ENCODE peak calls at places on chromosomes 4 and X, in eight cellular contexts. One of them, this sample, is unnamed.

GRCh38 chr4:3863841-3864734 is 97.9 kb downstream of the ADRA2C start:
- DNase-seq in K562: no peak
- DNase-seq in A673: no peak
- DNase-seq in lower lobe of right lung: peak
- DNase-seq in aorta: peak
- DNase-seq in iPS DF 6.9: no peak
- DNase-seq in endodermal cell: peak
- DNase-seq in left ventricle myocardium inferior: no peak
- DNase-seq in this sample: no peak

GRCh38 chr4:104279744-104280143 is 214.9 kb downstream of the CXXC4 start:
- DNase-seq in iPS DF 6.9: no peak
- DNase-seq in endodermal cell: no peak
- DNase-seq in K562: no peak
- DNase-seq in aorta: no peak
- DNase-seq in lower lobe of right lung: no peak
- DNase-seq in A673: no peak
- DNase-seq in left ventricle myocardium inferior: no peak
- DNase-seq in this sample: no peak

GRCh38 chr4:146640459-146641061 is 1.9 kb downstream of the POU4F2 start:
- DNase-seq in A673: no peak
- DNase-seq in lower lobe of right lung: no peak
- DNase-seq in iPS DF 6.9: no peak
- DNase-seq in left ventricle myocardium inferior: no peak
- DNase-seq in endodermal cell: peak
- DNase-seq in aorta: no peak
- DNase-seq in K562: no peak
- DNase-seq in this sample: no peak

GRCh38 chrX:108699368-108699767 is 37.0 kb downstream of the IRS4 start:
- DNase-seq in iPS DF 6.9: peak
- DNase-seq in endodermal cell: no peak
- DNase-seq in lower lobe of right lung: no peak
- DNase-seq in A673: peak
- DNase-seq in K562: peak
- DNase-seq in aorta: no peak
- DNase-seq in left ventricle myocardium inferior: no peak
- DNase-seq in this sample: no peak

GRCh38 chr4:140944539-140944938 is 188.4 kb upstream of the TBC1D9 start:
- DNase-seq in aorta: no peak
- DNase-seq in lower lobe of right lung: no peak
- DNase-seq in A673: no peak
- DNase-seq in iPS DF 6.9: no peak
- DNase-seq in left ventricle myocardium inferior: no peak
- DNase-seq in endodermal cell: no peak
- DNase-seq in K562: no peak
- DNase-seq in this sample: no peak

GRCh38 chrX:71992711-71993110 is 82.1 kb downstream of the NHSL2 start:
- DNase-seq in iPS DF 6.9: no peak
- DNase-seq in endodermal cell: peak
- DNase-seq in left ventricle myocardium inferior: no peak
- DNase-seq in lower lobe of right lung: no peak
- DNase-seq in aorta: no peak
- DNase-seq in A673: no peak
- DNase-seq in K562: no peak
- DNase-seq in this sample: no peak

GRCh38 chr4:184368290-184368689 is 106.1 kb downstream of the IRF2 start:
- DNase-seq in aorta: no peak
- DNase-seq in K562: no peak
- DNase-seq in left ventricle myocardium inferior: no peak
- DNase-seq in lower lobe of right lung: no peak
- DNase-seq in A673: no peak
- DNase-seq in endodermal cell: peak
- DNase-seq in iPS DF 6.9: no peak
- DNase-seq in this sample: no peak

GRCh38 chr4:34932591-34932990 is 1311.7 kb downstream of the ARAP2 start:
- DNase-seq in iPS DF 6.9: no peak
- DNase-seq in K562: no peak
- DNase-seq in endodermal cell: no peak
- DNase-seq in A673: no peak
- DNase-seq in aorta: no peak
- DNase-seq in lower lobe of right lung: no peak
- DNase-seq in left ventricle myocardium inferior: no peak
- DNase-seq in this sample: no peak

GRCh38 chrX:46758163-46758955 is 559 bp downstream of the SLC9A7 start:
- DNase-seq in K562: no peak
- DNase-seq in endodermal cell: no peak
- DNase-seq in A673: no peak
- DNase-seq in iPS DF 6.9: no peak
- DNase-seq in lower lobe of right lung: no peak
- DNase-seq in left ventricle myocardium inferior: no peak
- DNase-seq in aorta: no peak
- DNase-seq in this sample: peak

GRCh38 chrX:149259241-149259640 is 245.9 kb downstream of the IDS start:
- DNase-seq in lower lobe of right lung: no peak
- DNase-seq in endodermal cell: no peak
- DNase-seq in K562: no peak
- DNase-seq in aorta: no peak
- DNase-seq in left ventricle myocardium inferior: no peak
- DNase-seq in iPS DF 6.9: no peak
- DNase-seq in A673: no peak
- DNase-seq in this sample: no peak

GRCh38 chrX:134821370-134821769 is 163.1 kb upstream of the PLAC1 start:
- DNase-seq in endodermal cell: peak
- DNase-seq in A673: peak
- DNase-seq in K562: no peak
- DNase-seq in lower lobe of right lung: no peak
- DNase-seq in iPS DF 6.9: no peak
- DNase-seq in left ventricle myocardium inferior: peak
- DNase-seq in aorta: no peak
- DNase-seq in this sample: peak

GRCh38 chr4:82484987-82485783 is 54.8 kb downstream of the ENOPH1 start:
- DNase-seq in left ventricle myocardium inferior: peak
- DNase-seq in A673: no peak
- DNase-seq in iPS DF 6.9: no peak
- DNase-seq in K562: no peak
- DNase-seq in lower lobe of right lung: no peak
- DNase-seq in endodermal cell: no peak
- DNase-seq in aorta: no peak
- DNase-seq in this sample: no peak

GRCh38 chr4:4388418-4388817 is 1.5 kb downstream of the NSG1 start:
- DNase-seq in K562: no peak
- DNase-seq in iPS DF 6.9: no peak
- DNase-seq in endodermal cell: no peak
- DNase-seq in left ventricle myocardium inferior: no peak
- DNase-seq in lower lobe of right lung: no peak
- DNase-seq in A673: no peak
- DNase-seq in aorta: no peak
- DNase-seq in this sample: no peak

GRCh38 chr4:133150643-133151300 is 1.7 kb downstream of the PCDH10 start:
- DNase-seq in K562: no peak
- DNase-seq in left ventricle myocardium inferior: no peak
- DNase-seq in aorta: peak
- DNase-seq in endodermal cell: peak
- DNase-seq in A673: peak
- DNase-seq in lower lobe of right lung: no peak
- DNase-seq in iPS DF 6.9: no peak
- DNase-seq in this sample: no peak

GRCh38 chr4:53780736-53781400 is 189.6 kb upstream of the LNX1 start:
- DNase-seq in iPS DF 6.9: no peak
- DNase-seq in endodermal cell: no peak
- DNase-seq in left ventricle myocardium inferior: no peak
- DNase-seq in aorta: no peak
- DNase-seq in A673: no peak
- DNase-seq in lower lobe of right lung: no peak
- DNase-seq in K562: no peak
- DNase-seq in this sample: no peak

GRCh38 chr4:122827899-122828601 is 1.4 kb downstream of the FGF2 start:
- DNase-seq in iPS DF 6.9: peak
- DNase-seq in aorta: peak
- DNase-seq in lower lobe of right lung: no peak
- DNase-seq in endodermal cell: peak
- DNase-seq in A673: peak
- DNase-seq in K562: peak
- DNase-seq in left ventricle myocardium inferior: no peak
- DNase-seq in this sample: no peak

GRCh38 chr4:112167790-112168189 is 22.5 kb downstream of the FAM241A start:
- DNase-seq in iPS DF 6.9: no peak
- DNase-seq in K562: no peak
- DNase-seq in left ventricle myocardium inferior: no peak
- DNase-seq in endodermal cell: no peak
- DNase-seq in A673: no peak
- DNase-seq in lower lobe of right lung: no peak
- DNase-seq in aorta: no peak
- DNase-seq in this sample: no peak

GRCh38 chrX:151082077-151082948 is 94.1 kb upstream of the GPR50 start:
- DNase-seq in K562: peak
- DNase-seq in aorta: peak
- DNase-seq in lower lobe of right lung: peak
- DNase-seq in A673: peak
- DNase-seq in endodermal cell: peak
- DNase-seq in left ventricle myocardium inferior: peak
- DNase-seq in iPS DF 6.9: no peak
- DNase-seq in this sample: peak

GRCh38 chr4:27293831-27294230 is 433.2 kb downstream of the STIM2 start:
- DNase-seq in iPS DF 6.9: no peak
- DNase-seq in lower lobe of right lung: no peak
- DNase-seq in A673: no peak
- DNase-seq in left ventricle myocardium inferior: no peak
- DNase-seq in K562: no peak
- DNase-seq in aorta: no peak
- DNase-seq in endodermal cell: no peak
- DNase-seq in this sample: no peak

GRCh38 chr4:1255699-1256098 is 6.8 kb upstream of the CTBP1 start:
- DNase-seq in endodermal cell: no peak
- DNase-seq in K562: no peak
- DNase-seq in left ventricle myocardium inferior: no peak
- DNase-seq in A673: no peak
- DNase-seq in aorta: no peak
- DNase-seq in lower lobe of right lung: no peak
- DNase-seq in iPS DF 6.9: no peak
- DNase-seq in this sample: no peak

DNA sequence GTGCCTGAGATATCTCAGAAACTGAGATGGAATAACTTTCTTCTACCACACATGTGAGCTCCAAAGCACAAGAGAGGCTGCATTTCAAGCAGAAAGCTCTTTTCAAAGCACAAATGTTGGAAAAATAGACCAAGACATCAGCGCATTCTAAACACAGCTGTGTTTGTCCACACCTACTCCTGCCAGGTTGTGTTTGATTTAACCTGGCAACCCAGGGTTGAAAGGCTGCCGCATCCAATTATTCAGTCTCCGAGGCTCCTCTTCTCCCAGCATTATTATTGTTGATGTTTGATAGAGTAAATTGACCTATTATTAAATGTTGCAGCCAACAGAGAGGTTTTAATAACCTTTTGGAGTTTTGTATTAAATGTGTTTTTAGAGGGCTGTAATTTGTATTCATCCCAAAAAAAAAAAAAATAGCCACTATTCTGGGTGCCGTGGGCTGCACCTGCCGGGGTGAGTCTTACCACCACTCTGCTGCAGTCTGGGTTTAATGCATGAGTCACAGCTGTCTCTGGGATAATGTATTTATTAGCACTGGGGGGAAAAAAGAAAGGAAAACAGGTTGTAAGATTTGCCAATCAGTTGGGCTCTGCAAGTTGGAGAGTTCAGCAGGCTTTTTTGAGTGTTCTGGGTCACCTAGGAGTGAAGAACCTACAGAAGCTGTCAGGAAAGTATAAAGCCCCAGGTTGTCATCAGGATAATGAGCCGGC is 105.2 kb upstream of the NOCT start:
- DNase-seq in lower lobe of right lung: no peak
- DNase-seq in K562: no peak
- DNase-seq in left ventricle myocardium inferior: no peak
- DNase-seq in A673: no peak
- DNase-seq in endodermal cell: no peak
- DNase-seq in iPS DF 6.9: no peak
- DNase-seq in aorta: no peak
- DNase-seq in this sample: no peak
- H3K27ac ChIP-seq in lower lobe of right lung: peak
- H3K27ac ChIP-seq in K562: no peak
- H3K27ac ChIP-seq in left ventricle myocardium inferior: peak
- H3K27ac ChIP-seq in A673: no peak
- H3K27ac ChIP-seq in endodermal cell: peak
- H3K27ac ChIP-seq in iPS DF 6.9: no peak
- H3K27ac ChIP-seq in aorta: no peak
- H3K27ac ChIP-seq in this sample: no peak

GRCh38 chr4:145538636-145539035 is 57.0 kb downstream of the SMAD1 start:
- DNase-seq in lower lobe of right lung: no peak
- DNase-seq in A673: no peak
- DNase-seq in left ventricle myocardium inferior: no peak
- DNase-seq in iPS DF 6.9: no peak
- DNase-seq in endodermal cell: no peak
- DNase-seq in aorta: no peak
- DNase-seq in K562: no peak
- DNase-seq in this sample: no peak
- H3K4me3 ChIP-seq in lower lobe of right lung: no peak
- H3K4me3 ChIP-seq in A673: no peak
- H3K4me3 ChIP-seq in left ventricle myocardium inferior: no peak
- H3K4me3 ChIP-seq in iPS DF 6.9: no peak
- H3K4me3 ChIP-seq in endodermal cell: no peak
- H3K4me3 ChIP-seq in aorta: no peak
- H3K4me3 ChIP-seq in K562: no peak
- H3K4me3 ChIP-seq in this sample: no peak

GRCh38 chr4:89724716-89725115 is 112.2 kb downstream of the SNCA start:
- DNase-seq in endodermal cell: no peak
- DNase-seq in lower lobe of right lung: no peak
- DNase-seq in aorta: no peak
- DNase-seq in iPS DF 6.9: no peak
- DNase-seq in K562: no peak
- DNase-seq in left ventricle myocardium inferior: no peak
- DNase-seq in A673: peak
- DNase-seq in this sample: no peak
- H3K27ac ChIP-seq in endodermal cell: no peak
- H3K27ac ChIP-seq in lower lobe of right lung: no peak
- H3K27ac ChIP-seq in aorta: no peak
- H3K27ac ChIP-seq in iPS DF 6.9: no peak
- H3K27ac ChIP-seq in K562: no peak
- H3K27ac ChIP-seq in left ventricle myocardium inferior: no peak
- H3K27ac ChIP-seq in A673: no peak
- H3K27ac ChIP-seq in this sample: no peak

GRCh38 chr4:47835489-47835888 is 2.4 kb downstream of the CORIN start:
- DNase-seq in left ventricle myocardium inferior: no peak
- DNase-seq in lower lobe of right lung: no peak
- DNase-seq in iPS DF 6.9: no peak
- DNase-seq in A673: no peak
- DNase-seq in K562: no peak
- DNase-seq in aorta: no peak
- DNase-seq in endodermal cell: no peak
- DNase-seq in this sample: no peak
- H3K4me3 ChIP-seq in left ventricle myocardium inferior: peak
- H3K4me3 ChIP-seq in lower lobe of right lung: no peak
- H3K4me3 ChIP-seq in iPS DF 6.9: no peak
- H3K4me3 ChIP-seq in A673: no peak
- H3K4me3 ChIP-seq in K562: no peak
- H3K4me3 ChIP-seq in aorta: no peak
- H3K4me3 ChIP-seq in endodermal cell: no peak
- H3K4me3 ChIP-seq in this sample: no peak